ENCODE peak calls at places on chromosomes 3 and 15, in five cellular contexts. One of them, this sample, is unnamed.

GRCh38 chr3:161420746-161421145 is 49.4 kb upstream of the SPTSSB start:
- DNase-seq in dorsolateral prefrontal cortex: no peak
- DNase-seq in astrocyte: peak
- DNase-seq in neural progenitor cell: peak
- DNase-seq in B cell: no peak
- DNase-seq in this sample: no peak

GRCh38 chr3:34864011-34864410 is 775.3 kb upstream of the ARPP21 start:
- DNase-seq in B cell: no peak
- DNase-seq in astrocyte: peak
- DNase-seq in neural progenitor cell: no peak
- DNase-seq in dorsolateral prefrontal cortex: no peak
- DNase-seq in this sample: no peak

GRCh38 chr3:112407888-112408702 is 75.1 kb downstream of the CD200 start:
- DNase-seq in B cell: no peak
- DNase-seq in astrocyte: no peak
- DNase-seq in neural progenitor cell: no peak
- DNase-seq in dorsolateral prefrontal cortex: no peak
- DNase-seq in this sample: no peak

GRCh38 chr3:105899528-105899927 is 30.7 kb upstream of the CBLB start:
- DNase-seq in B cell: no peak
- DNase-seq in neural progenitor cell: no peak
- DNase-seq in astrocyte: peak
- DNase-seq in dorsolateral prefrontal cortex: no peak
- DNase-seq in this sample: no peak

GRCh38 chr3:190384241-190384863 is 3.6 kb upstream of the CLDN16 start:
- DNase-seq in dorsolateral prefrontal cortex: no peak
- DNase-seq in astrocyte: peak
- DNase-seq in B cell: peak
- DNase-seq in neural progenitor cell: peak
- DNase-seq in this sample: no peak

GRCh38 chr15:70826634-70827033 is 27.3 kb downstream of the LARP6 start:
- DNase-seq in dorsolateral prefrontal cortex: no peak
- DNase-seq in neural progenitor cell: no peak
- DNase-seq in astrocyte: peak
- DNase-seq in B cell: no peak
- DNase-seq in this sample: no peak

GRCh38 chr3:39189648-39190269 is 2.6 kb downstream of the XIRP1 start:
- DNase-seq in dorsolateral prefrontal cortex: peak
- DNase-seq in astrocyte: peak
- DNase-seq in neural progenitor cell: peak
- DNase-seq in B cell: peak
- DNase-seq in this sample: peak

GRCh38 chr15:63040509-63040908 is 2.0 kb upstream of the TPM1 start:
- DNase-seq in dorsolateral prefrontal cortex: no peak
- DNase-seq in B cell: no peak
- DNase-seq in astrocyte: no peak
- DNase-seq in neural progenitor cell: no peak
- DNase-seq in this sample: no peak

GRCh38 chr3:117926819-117927218 is 1107.8 kb downstream of the IGSF11 start:
- DNase-seq in B cell: no peak
- DNase-seq in neural progenitor cell: no peak
- DNase-seq in dorsolateral prefrontal cortex: no peak
- DNase-seq in astrocyte: no peak
- DNase-seq in this sample: no peak

GRCh38 chr15:36544518-36545383 is 34.7 kb upstream of the CDIN1 start:
- DNase-seq in dorsolateral prefrontal cortex: no peak
- DNase-seq in astrocyte: no peak
- DNase-seq in B cell: no peak
- DNase-seq in neural progenitor cell: peak
- DNase-seq in this sample: no peak

GRCh38 chr15:51161491-51162260 is 67.0 kb upstream of the TNFAIP8L3 start:
- DNase-seq in neural progenitor cell: no peak
- DNase-seq in B cell: no peak
- DNase-seq in astrocyte: peak
- DNase-seq in dorsolateral prefrontal cortex: no peak
- DNase-seq in this sample: no peak

GRCh38 chr15:95286911-95287769 is 1043.4 kb upstream of the NR2F2 start:
- DNase-seq in dorsolateral prefrontal cortex: no peak
- DNase-seq in astrocyte: peak
- DNase-seq in B cell: no peak
- DNase-seq in neural progenitor cell: peak
- DNase-seq in this sample: no peak

GRCh38 chr3:41598804-41599481 is 363.0 kb downstream of the ULK4 start:
- DNase-seq in B cell: no peak
- DNase-seq in astrocyte: peak
- DNase-seq in dorsolateral prefrontal cortex: no peak
- DNase-seq in neural progenitor cell: no peak
- DNase-seq in this sample: no peak

GRCh38 chr3:29919551-29919950 is 638.7 kb downstream of the RBMS3 start:
- DNase-seq in astrocyte: no peak
- DNase-seq in dorsolateral prefrontal cortex: no peak
- DNase-seq in B cell: no peak
- DNase-seq in neural progenitor cell: no peak
- DNase-seq in this sample: no peak

GRCh38 chr3:78899846-78900245 is 868.0 kb downstream of the ROBO1 start:
- DNase-seq in B cell: no peak
- DNase-seq in neural progenitor cell: peak
- DNase-seq in dorsolateral prefrontal cortex: no peak
- DNase-seq in astrocyte: no peak
- DNase-seq in this sample: no peak

GRCh38 chr15:71777216-71777943 is 33.0 kb upstream of the NR2E3 start:
- DNase-seq in neural progenitor cell: no peak
- DNase-seq in astrocyte: no peak
- DNase-seq in dorsolateral prefrontal cortex: no peak
- DNase-seq in B cell: no peak
- DNase-seq in this sample: no peak

GRCh38 chr3:178036745-178037144 is 499.5 kb upstream of the KCNMB2 start:
- DNase-seq in astrocyte: peak
- DNase-seq in B cell: no peak
- DNase-seq in dorsolateral prefrontal cortex: no peak
- DNase-seq in neural progenitor cell: no peak
- DNase-seq in this sample: no peak

GRCh38 chr3:132536442-132537153 is 60.5 kb upstream of the ACKR4 start:
- DNase-seq in neural progenitor cell: no peak
- DNase-seq in astrocyte: peak
- DNase-seq in dorsolateral prefrontal cortex: no peak
- DNase-seq in B cell: no peak
- DNase-seq in this sample: no peak

GRCh38 chr15:78947506-78947905 is 2.7 kb upstream of the CTSH start:
- DNase-seq in astrocyte: no peak
- DNase-seq in neural progenitor cell: no peak
- DNase-seq in B cell: no peak
- DNase-seq in dorsolateral prefrontal cortex: no peak
- DNase-seq in this sample: no peak

GRCh38 chr15:78950343-78950742 is 5.5 kb upstream of the CTSH start:
- DNase-seq in dorsolateral prefrontal cortex: no peak
- DNase-seq in B cell: no peak
- DNase-seq in neural progenitor cell: no peak
- DNase-seq in astrocyte: no peak
- DNase-seq in this sample: no peak

GRCh38 chr15:78951841-78952238 is 7.0 kb upstream of the CTSH start:
- DNase-seq in astrocyte: peak
- DNase-seq in neural progenitor cell: no peak
- DNase-seq in B cell: no peak
- DNase-seq in dorsolateral prefrontal cortex: no peak
- DNase-seq in this sample: no peak

GRCh38 chr15:78949461-78949860 is 4.6 kb upstream of the CTSH start:
- DNase-seq in B cell: no peak
- DNase-seq in dorsolateral prefrontal cortex: no peak
- DNase-seq in astrocyte: no peak
- DNase-seq in neural progenitor cell: no peak
- DNase-seq in this sample: no peak

GRCh38 chr15:78950906-78951840 is 6.3 kb upstream of the CTSH start:
- DNase-seq in dorsolateral prefrontal cortex: no peak
- DNase-seq in astrocyte: peak
- DNase-seq in neural progenitor cell: no peak
- DNase-seq in B cell: peak
- DNase-seq in this sample: no peak
- TF ChIP-seq CTCF in dorsolateral prefrontal cortex: no peak
- TF ChIP-seq CTCF in astrocyte: no peak
- TF ChIP-seq CTCF in neural progenitor cell: no peak
- TF ChIP-seq CTCF in B cell: no peak
- TF ChIP-seq CTCF in this sample: peak

DNA sequence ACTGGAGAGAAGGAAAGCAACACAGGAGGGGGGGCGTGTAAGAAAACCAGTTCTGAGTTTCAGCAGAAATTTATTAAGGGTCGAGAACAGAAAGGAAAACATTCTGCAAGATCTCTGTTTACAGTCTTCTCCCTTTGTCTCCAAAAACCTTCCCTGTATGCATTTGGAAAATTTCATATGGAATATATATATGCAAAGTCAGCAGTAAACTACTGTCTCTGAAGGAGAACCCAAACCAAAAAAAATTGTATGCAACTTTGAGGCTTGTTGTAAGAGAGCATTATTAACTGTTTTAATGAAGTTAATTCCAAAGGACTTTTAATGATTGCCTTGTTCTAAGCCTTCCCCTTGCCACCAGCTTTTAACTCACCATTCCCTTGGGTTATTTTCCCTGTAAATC is 238.2 kb upstream of the GPR149 start:
- DNase-seq in B cell: no peak
- DNase-seq in dorsolateral prefrontal cortex: no peak
- DNase-seq in neural progenitor cell: no peak
- DNase-seq in astrocyte: no peak
- DNase-seq in this sample: no peak
- TF ChIP-seq CTCF in B cell: no peak
- TF ChIP-seq CTCF in dorsolateral prefrontal cortex: no peak
- TF ChIP-seq CTCF in neural progenitor cell: no peak
- TF ChIP-seq CTCF in astrocyte: no peak
- TF ChIP-seq CTCF in this sample: no peak

GRCh38 chr3:6204891-6205290 is 656.0 kb upstream of the GRM7 start:
- DNase-seq in dorsolateral prefrontal cortex: no peak
- DNase-seq in B cell: peak
- DNase-seq in astrocyte: no peak
- DNase-seq in neural progenitor cell: no peak
- DNase-seq in this sample: no peak
- TF ChIP-seq CTCF in dorsolateral prefrontal cortex: no peak
- TF ChIP-seq CTCF in B cell: peak
- TF ChIP-seq CTCF in astrocyte: no peak
- TF ChIP-seq CTCF in neural progenitor cell: peak
- TF ChIP-seq CTCF in this sample: no peak

GRCh38 chr3:151383111-151383510 is 1.4 kb downstream of the P2RY12 start:
- DNase-seq in B cell: no peak
- DNase-seq in astrocyte: no peak
- DNase-seq in dorsolateral prefrontal cortex: no peak
- DNase-seq in neural progenitor cell: no peak
- DNase-seq in this sample: no peak

GRCh38 chr3:151383956-151384355 is 597 bp downstream of the P2RY12 start:
- DNase-seq in dorsolateral prefrontal cortex: no peak
- DNase-seq in astrocyte: no peak
- DNase-seq in neural progenitor cell: no peak
- DNase-seq in B cell: peak
- DNase-seq in this sample: no peak

GRCh38 chr3:151382671-151383070 is 1.9 kb downstream of the P2RY12 start:
- DNase-seq in astrocyte: no peak
- DNase-seq in dorsolateral prefrontal cortex: no peak
- DNase-seq in B cell: peak
- DNase-seq in neural progenitor cell: no peak
- DNase-seq in this sample: no peak

GRCh38 chr3:151386063-151386462 is 1.5 kb upstream of the P2RY12 start:
- DNase-seq in B cell: no peak
- DNase-seq in dorsolateral prefrontal cortex: no peak
- DNase-seq in neural progenitor cell: no peak
- DNase-seq in astrocyte: no peak
- DNase-seq in this sample: no peak

DNA sequence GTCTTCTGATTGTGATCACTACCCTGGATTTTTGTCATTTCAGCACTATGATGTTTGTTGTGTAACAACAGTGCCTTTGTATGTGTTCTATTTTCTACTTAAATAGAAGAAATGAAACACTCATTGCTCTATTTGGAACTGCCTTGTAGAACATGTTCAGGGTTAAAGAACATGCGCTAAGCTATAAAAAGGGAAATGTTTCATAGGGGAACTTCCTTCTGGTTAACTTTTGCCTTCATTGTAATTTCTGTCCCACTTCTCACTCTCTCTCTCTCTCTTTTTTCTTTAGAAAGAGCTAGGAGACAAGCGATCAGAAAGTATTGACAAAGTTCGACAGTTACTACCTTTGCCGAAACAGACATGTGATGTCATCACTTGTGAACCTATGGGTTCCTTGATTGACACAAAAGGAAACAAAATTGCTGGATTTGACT is at the start of gene P2RY12:
- DNase-seq in astrocyte: no peak
- DNase-seq in dorsolateral prefrontal cortex: no peak
- DNase-seq in neural progenitor cell: no peak
- DNase-seq in B cell: peak
- DNase-seq in this sample: no peak
- TF ChIP-seq CTCF in astrocyte: no peak
- TF ChIP-seq CTCF in dorsolateral prefrontal cortex: no peak
- TF ChIP-seq CTCF in neural progenitor cell: no peak
- TF ChIP-seq CTCF in B cell: no peak
- TF ChIP-seq CTCF in this sample: no peak

DNA sequence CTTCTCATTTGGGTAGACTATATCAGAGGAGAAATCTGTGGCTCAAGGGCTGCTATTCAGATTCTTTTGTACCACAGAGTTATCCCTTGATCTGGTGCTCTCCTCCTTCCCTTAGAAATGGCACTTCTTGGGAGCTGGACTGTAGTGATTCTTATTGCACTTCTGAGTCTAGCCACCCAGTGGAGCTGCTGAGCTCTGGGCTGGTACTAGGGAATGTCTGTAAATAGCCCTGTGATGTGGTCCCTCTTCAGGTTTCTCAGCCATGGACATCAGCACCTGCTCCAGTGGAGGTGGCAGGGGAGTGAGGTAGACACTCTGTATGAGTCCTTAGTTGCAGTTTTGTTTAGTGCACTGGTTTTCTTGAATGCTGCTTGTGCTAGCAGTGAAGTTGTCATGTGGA is 1292.6 kb downstream of the SI start:
- DNase-seq in B cell: no peak
- DNase-seq in neural progenitor cell: peak
- DNase-seq in dorsolateral prefrontal cortex: no peak
- DNase-seq in astrocyte: no peak
- DNase-seq in this sample: no peak
- TF ChIP-seq CTCF in B cell: no peak
- TF ChIP-seq CTCF in neural progenitor cell: peak
- TF ChIP-seq CTCF in dorsolateral prefrontal cortex: no peak
- TF ChIP-seq CTCF in astrocyte: no peak
- TF ChIP-seq CTCF in this sample: peak

GRCh38 chr3:70531063-70531657 is 218.7 kb upstream of the MDFIC2 start:
- DNase-seq in B cell: peak
- DNase-seq in neural progenitor cell: peak
- DNase-seq in dorsolateral prefrontal cortex: no peak
- DNase-seq in astrocyte: peak
- DNase-seq in this sample: no peak
- TF ChIP-seq CTCF in B cell: peak
- TF ChIP-seq CTCF in neural progenitor cell: peak
- TF ChIP-seq CTCF in dorsolateral prefrontal cortex: peak
- TF ChIP-seq CTCF in astrocyte: peak
- TF ChIP-seq CTCF in this sample: peak

DNA sequence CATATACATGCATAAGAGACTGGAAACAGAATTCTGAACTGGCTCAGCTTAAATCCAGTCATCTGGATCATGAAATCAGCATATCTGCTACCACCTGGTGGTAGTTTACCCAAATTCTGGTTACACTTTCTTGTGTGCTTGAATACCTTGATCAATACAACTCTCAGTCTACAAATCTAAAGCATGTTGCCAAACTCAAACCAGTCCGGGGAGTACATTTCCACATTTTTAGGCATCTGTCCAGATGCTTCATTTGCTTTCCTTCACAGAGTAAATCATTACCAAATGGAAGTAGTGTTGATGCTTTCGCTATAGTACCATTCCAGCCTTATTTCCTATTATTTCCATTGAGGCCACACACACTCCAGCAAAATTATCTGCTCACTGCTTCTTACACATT is 126.4 kb downstream of the P2RY1 start:
- DNase-seq in dorsolateral prefrontal cortex: no peak
- DNase-seq in astrocyte: no peak
- DNase-seq in neural progenitor cell: peak
- DNase-seq in B cell: no peak
- DNase-seq in this sample: no peak
- TF ChIP-seq CTCF in dorsolateral prefrontal cortex: peak
- TF ChIP-seq CTCF in astrocyte: peak
- TF ChIP-seq CTCF in neural progenitor cell: peak
- TF ChIP-seq CTCF in B cell: no peak
- TF ChIP-seq CTCF in this sample: peak

This sample was measured in progenitor cell of endocrine pancreas.